ENCODE peak calls at places on chromosome 3, in six cellular contexts. J is hepatocyte, F is NB4, S is A549, X is left ventricle myocardium inferior, Z is choroid plexus epithelial cell. O is an unnamed sample.

GRCh38 chr3:44568561-44568960 is 13.6 kb downstream of the ZKSCAN7 start:
- DNase-seq in J (no peak), F (no peak), S (no peak), X (no peak), Z (peak; percentile 91), O (no peak)

GRCh38 chr3:28476194-28476593 is 127.6 kb upstream of the AZI2 start:
- DNase-seq in J (peak; percentile 71), F (peak; percentile 51), S (peak; percentile 18), X (no peak), Z (peak; percentile 76), O (peak; percentile 45)

GRCh38 chr3:125032100-125032643 is 23.6 kb downstream of the HEG1 start:
- DNase-seq in J (no peak), F (no peak), S (no peak), X (no peak), Z (no peak), O (peak; percentile 26)

GRCh38 chr3:62159693-62160092 is 213.7 kb downstream of the FEZF2 start:
- DNase-seq in J (no peak), F (no peak), S (no peak), X (peak; percentile 77), Z (peak; percentile 73), O (no peak)

GRCh38 chr3:195068045-195068444 is 202.9 kb downstream of the XXYLT1 start:
- DNase-seq in J (no peak), F (no peak), S (no peak), X (no peak), Z (peak; percentile 48), O (no peak)

GRCh38 chr3:12972043-12972442 is 101.2 kb downstream of the IQSEC1 start:
- DNase-seq in J (no peak), F (peak; percentile 56), S (no peak), X (no peak), Z (no peak), O (no peak)

GRCh38 chr3:20658491-20658890 is 472.5 kb upstream of the SGO1 start:
- DNase-seq in J (no peak), F (no peak), S (no peak), X (no peak), Z (no peak), O (no peak)

GRCh38 chr3:10358309-10358980 is 37.5 kb upstream of the SEC13 start:
- DNase-seq in J (no peak), F (no peak), S (no peak), X (no peak), Z (no peak), O (no peak)

GRCh38 chr3:172517859-172518466 is 5.3 kb downstream of the TNFSF10 start:
- DNase-seq in J (no peak), F (no peak), S (no peak), X (no peak), Z (no peak), O (no peak)

GRCh38 chr3:61136191-61136590 is 115.1 kb downstream of the FHIT start:
- DNase-seq in J (no peak), F (no peak), S (no peak), X (no peak), Z (no peak), O (no peak)

GRCh38 chr3:172515130-172515918 is 7.9 kb downstream of the TNFSF10 start:
- DNase-seq in J (no peak), F (no peak), S (no peak), X (no peak), Z (peak; percentile 23), O (no peak)

GRCh38 chr3:177905895-177906511 is 630.2 kb upstream of the KCNMB2 start:
- DNase-seq in J (no peak), F (no peak), S (no peak), X (no peak), Z (peak; percentile 94), O (no peak)

GRCh38 chr3:18236726-18237125 is 188.4 kb downstream of the SATB1 start:
- DNase-seq in J (no peak), F (no peak), S (no peak), X (no peak), Z (no peak), O (no peak)

GRCh38 chr3:109902549-109902948 is 565.2 kb upstream of the DPPA4 start:
- DNase-seq in J (no peak), F (no peak), S (no peak), X (no peak), Z (no peak), O (no peak)

GRCh38 chr3:32934150-32934742 is 17.2 kb upstream of the CCR4 start:
- DNase-seq in J (peak; percentile 28), F (peak; percentile 51), S (no peak), X (no peak), Z (peak; percentile 41), O (peak; percentile 30)

GRCh38 chr3:178623666-178624255 is 87.5 kb downstream of the KCNMB2 start:
- DNase-seq in J (no peak), F (no peak), S (no peak), X (no peak), Z (no peak), O (no peak)

GRCh38 chr3:175001091-175001490 is 142.0 kb downstream of the NAALADL2 start:
- DNase-seq in J (no peak), F (no peak), S (no peak), X (no peak), Z (no peak), O (no peak)

GRCh38 chr3:193982258-193982659 is 153.7 kb upstream of the HES1 start:
- DNase-seq in J (no peak), F (no peak), S (no peak), X (peak; percentile 82), Z (no peak), O (no peak)

GRCh38 chr3:153856932-153857331 is 264.3 kb upstream of the ARHGEF26 start:
- DNase-seq in J (no peak), F (no peak), S (no peak), X (no peak), Z (no peak), O (no peak)

GRCh38 chr3:146195030-146195429 is 34.0 kb upstream of the PLOD2 start:
- DNase-seq in J (no peak), F (no peak), S (no peak), X (no peak), Z (no peak), O (no peak)

GRCh38 chr3:10695595-10696285 is 120.3 kb upstream of the SLC6A11 start:
- DNase-seq in J (no peak), F (no peak), S (no peak), X (no peak), Z (no peak), O (no peak)

GRCh38 chr3:23807161-23808015 is 1.6 kb downstream of the UBE2E1 start:
- DNase-seq in J (peak; percentile 8), F (peak; percentile 60), S (no peak), X (no peak), Z (peak; percentile 64), O (peak; percentile 34)

GRCh38 chr3:32098528-32098927 is 7.9 kb upstream of the GPD1L start:
- DNase-seq in J (no peak), F (no peak), S (no peak), X (no peak), Z (no peak), O (no peak)

GRCh38 chr3:13002398-13003124 is 70.7 kb downstream of the IQSEC1 start:
- DNase-seq in J (no peak), F (no peak), S (no peak), X (no peak), Z (no peak), O (peak; percentile 81)

GRCh38 chr3:192896208-192896607 is 21.4 kb downstream of the MB21D2 start:
- DNase-seq in J (no peak), F (no peak), S (no peak), X (no peak), Z (no peak), O (no peak)

GRCh38 chr3:46662771-46663551 is 30.5 kb downstream of the ALS2CL start:
- DNase-seq in J (peak; percentile 49), F (no peak), S (no peak), X (no peak), Z (peak; percentile 26), O (no peak)

GRCh38 chr3:9311265-9311664 is 51.6 kb upstream of the THUMPD3 start:
- DNase-seq in J (no peak), F (no peak), S (no peak), X (no peak), Z (no peak), O (no peak)

GRCh38 chr3:11477286-11477935 is 166.3 kb downstream of the VGLL4 start:
- DNase-seq in J (peak; percentile 65), F (no peak), S (no peak), X (no peak), Z (peak; percentile 73), O (no peak)

GRCh38 chr3:144866504-144866903 is 894.9 kb downstream of the DIPK2A start:
- DNase-seq in J (no peak), F (peak; percentile 1), S (no peak), X (no peak), Z (peak; percentile 15), O (no peak)

GRCh38 chr3:126988451-126989021 is 5.6 kb downstream of the PLXNA1 start:
- DNase-seq in J (no peak), F (no peak), S (no peak), X (no peak), Z (no peak), O (no peak)
- TF ChIP-seq CTCF in J (no peak), F (no peak), S (no peak), X (no peak), Z (no peak), O (no peak)

GRCh38 chr3:189630667-189631372 is 369 bp upstream of the TP63 start:
- DNase-seq in J (no peak), F (no peak), S (peak; percentile 23), X (no peak), Z (peak; percentile 44), O (peak; percentile 77)

GRCh38 chr3:189631373-189631408 is at the start of gene TP63:
- DNase-seq in J (no peak), F (no peak), S (no peak), X (no peak), Z (no peak), O (no peak)

GRCh38 chr3:189629803-189630455 is 1.3 kb upstream of the TP63 start:
- DNase-seq in J (no peak), F (no peak), S (no peak), X (peak; percentile 25), Z (peak; percentile 64), O (peak; percentile 33)

GRCh38 chr3:189631409-189631808 is 220 bp downstream of the TP63 start:
- DNase-seq in J (no peak), F (no peak), S (peak; percentile 5), X (no peak), Z (no peak), O (no peak)

GRCh38 chr3:189632238-189632637 is 1.0 kb downstream of the TP63 start:
- DNase-seq in J (no peak), F (no peak), S (no peak), X (no peak), Z (no peak), O (peak; percentile 33)
- H3K4me3 ChIP-seq in J (no peak overlapping the region), F (no peak overlapping the region), S (peak overlapping the region; percentile 41), X (no peak overlapping the region), Z (no peak overlapping the region), O (peak overlapping the region; percentile 18)

DNA sequence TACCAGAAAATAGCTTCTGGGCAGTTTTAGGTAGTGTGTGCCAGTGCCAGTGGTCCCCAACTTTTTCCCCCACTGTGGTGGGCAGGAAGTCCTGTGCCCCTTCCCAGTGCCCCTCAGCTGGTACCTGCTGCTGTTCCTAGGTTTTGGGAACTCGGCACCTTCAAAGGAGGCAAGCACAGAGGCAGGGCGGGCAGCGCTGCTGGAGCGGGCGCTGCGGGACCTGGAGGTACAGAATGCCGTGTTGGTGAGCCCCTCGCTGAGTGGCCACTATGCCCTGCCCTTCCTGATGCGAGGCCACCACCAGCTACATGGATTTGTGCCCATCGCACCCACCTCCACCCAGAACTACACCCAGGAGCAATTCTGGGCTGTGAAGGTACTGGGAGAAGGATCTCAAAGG is 3.1 kb upstream of the ACY1 start:
- DNase-seq in J (no peak), F (no peak), S (no peak), X (no peak), Z (no peak), O (no peak)
- TF ChIP-seq CTCF in J (no peak), F (no peak), S (no peak), X (no peak), Z (no peak), O (no peak)

GRCh38 chr3:88030200-88030599 is 28.6 kb downstream of the CGGBP1 start:
- DNase-seq in J (no peak), F (no peak), S (no peak), X (no peak), Z (peak; percentile 28), O (no peak)
- H3K4me3 ChIP-seq in J (no peak overlapping the region), F (no peak overlapping the region), S (no peak overlapping the region), X (peak overlapping the region; percentile 37), Z (peak overlapping the region; percentile 26), O (no peak overlapping the region)

O was measured in GM12865.